ENCODE peak calls at places on chromosomes 4 and X, in ten cellular contexts. One of them, this sample, is unnamed.

GRCh38 chr4:81490761-81491160 is 19.1 kb upstream of the RASGEF1B start:
- DNase-seq in naive thymus-derived CD8-positive, alpha-beta T cell: no peak
- DNase-seq in fibroblast of gingiva: no peak
- DNase-seq in epithelial cell of esophagus: no peak
- DNase-seq in omental fat pad: no peak
- DNase-seq in lower lobe of right lung: no peak
- DNase-seq in glomerular endothelial cell: no peak
- DNase-seq in endothelial cell: no peak
- DNase-seq in IMR-90: no peak
- DNase-seq in hypothalamus: no peak
- DNase-seq in this sample: no peak

GRCh38 chrX:50971390-50971789 is 60.9 kb downstream of the BMP15 start:
- DNase-seq in naive thymus-derived CD8-positive, alpha-beta T cell: no peak
- DNase-seq in fibroblast of gingiva: no peak
- DNase-seq in epithelial cell of esophagus: peak; percentile 74
- DNase-seq in omental fat pad: no peak
- DNase-seq in lower lobe of right lung: no peak
- DNase-seq in glomerular endothelial cell: no peak
- DNase-seq in endothelial cell: no peak
- DNase-seq in IMR-90: no peak
- DNase-seq in hypothalamus: no peak
- DNase-seq in this sample: peak; percentile 76

GRCh38 chrX:287670-288069 is 6.5 kb downstream of the PLCXD1 start:
- DNase-seq in naive thymus-derived CD8-positive, alpha-beta T cell: no peak
- DNase-seq in fibroblast of gingiva: no peak
- DNase-seq in epithelial cell of esophagus: peak; percentile 80
- DNase-seq in omental fat pad: no peak
- DNase-seq in lower lobe of right lung: no peak
- DNase-seq in glomerular endothelial cell: no peak
- DNase-seq in endothelial cell: no peak
- DNase-seq in IMR-90: no peak
- DNase-seq in hypothalamus: no peak
- DNase-seq in this sample: no peak

GRCh38 chr4:111630705-111631104 is 514.5 kb upstream of the FAM241A start:
- DNase-seq in naive thymus-derived CD8-positive, alpha-beta T cell: no peak
- DNase-seq in fibroblast of gingiva: peak; percentile 7
- DNase-seq in epithelial cell of esophagus: peak; percentile 50
- DNase-seq in omental fat pad: no peak
- DNase-seq in lower lobe of right lung: no peak
- DNase-seq in glomerular endothelial cell: peak; percentile 20
- DNase-seq in endothelial cell: no peak
- DNase-seq in IMR-90: peak; percentile 42
- DNase-seq in hypothalamus: no peak
- DNase-seq in this sample: no peak

GRCh38 chrX:4110964-4111363 is 397.5 kb upstream of the PRKX start:
- DNase-seq in naive thymus-derived CD8-positive, alpha-beta T cell: no peak
- DNase-seq in fibroblast of gingiva: no peak
- DNase-seq in epithelial cell of esophagus: no peak
- DNase-seq in omental fat pad: no peak
- DNase-seq in lower lobe of right lung: no peak
- DNase-seq in glomerular endothelial cell: no peak
- DNase-seq in endothelial cell: no peak
- DNase-seq in IMR-90: no peak
- DNase-seq in hypothalamus: no peak
- DNase-seq in this sample: no peak

GRCh38 chrX:102995316-102995715 is 58.2 kb downstream of the RAB40AL start:
- DNase-seq in naive thymus-derived CD8-positive, alpha-beta T cell: no peak
- DNase-seq in fibroblast of gingiva: no peak
- DNase-seq in epithelial cell of esophagus: no peak
- DNase-seq in omental fat pad: no peak
- DNase-seq in lower lobe of right lung: no peak
- DNase-seq in glomerular endothelial cell: no peak
- DNase-seq in endothelial cell: no peak
- DNase-seq in IMR-90: no peak
- DNase-seq in hypothalamus: no peak
- DNase-seq in this sample: no peak

GRCh38 chr4:70473691-70474090 is 1.7 kb downstream of the MUC7 start:
- DNase-seq in naive thymus-derived CD8-positive, alpha-beta T cell: no peak
- DNase-seq in fibroblast of gingiva: no peak
- DNase-seq in epithelial cell of esophagus: no peak
- DNase-seq in omental fat pad: no peak
- DNase-seq in lower lobe of right lung: no peak
- DNase-seq in glomerular endothelial cell: no peak
- DNase-seq in endothelial cell: no peak
- DNase-seq in IMR-90: peak; percentile 38
- DNase-seq in hypothalamus: no peak
- DNase-seq in this sample: no peak

GRCh38 chrX:7925867-7926472 is 1.2 kb downstream of the PNPLA4 start:
- DNase-seq in naive thymus-derived CD8-positive, alpha-beta T cell: peak; percentile 71
- DNase-seq in fibroblast of gingiva: peak; percentile 60
- DNase-seq in epithelial cell of esophagus: peak; percentile 70
- DNase-seq in omental fat pad: no peak
- DNase-seq in lower lobe of right lung: peak; percentile 45
- DNase-seq in glomerular endothelial cell: no peak
- DNase-seq in endothelial cell: peak; percentile 54
- DNase-seq in IMR-90: peak; percentile 63
- DNase-seq in hypothalamus: peak; percentile 1
- DNase-seq in this sample: peak; percentile 65

GRCh38 chr4:8278009-8278395 is 8.4 kb downstream of the HTRA3 start:
- DNase-seq in naive thymus-derived CD8-positive, alpha-beta T cell: no peak
- DNase-seq in fibroblast of gingiva: no peak
- DNase-seq in epithelial cell of esophagus: no peak
- DNase-seq in omental fat pad: no peak
- DNase-seq in lower lobe of right lung: no peak
- DNase-seq in glomerular endothelial cell: no peak
- DNase-seq in endothelial cell: no peak
- DNase-seq in IMR-90: peak; percentile 33
- DNase-seq in hypothalamus: no peak
- DNase-seq in this sample: no peak

GRCh38 chr4:914531-914930 is 17.6 kb downstream of the GAK start:
- DNase-seq in naive thymus-derived CD8-positive, alpha-beta T cell: no peak
- DNase-seq in fibroblast of gingiva: no peak
- DNase-seq in epithelial cell of esophagus: no peak
- DNase-seq in omental fat pad: no peak
- DNase-seq in lower lobe of right lung: peak; percentile 35
- DNase-seq in glomerular endothelial cell: no peak
- DNase-seq in endothelial cell: no peak
- DNase-seq in IMR-90: no peak
- DNase-seq in hypothalamus: no peak
- DNase-seq in this sample: no peak

GRCh38 chrX:151370906-151371305 is 26.1 kb upstream of the VMA21 start:
- DNase-seq in naive thymus-derived CD8-positive, alpha-beta T cell: no peak
- DNase-seq in fibroblast of gingiva: no peak
- DNase-seq in epithelial cell of esophagus: peak; percentile 5
- DNase-seq in omental fat pad: no peak
- DNase-seq in lower lobe of right lung: peak; percentile 46
- DNase-seq in glomerular endothelial cell: no peak
- DNase-seq in endothelial cell: peak; percentile 12
- DNase-seq in IMR-90: no peak
- DNase-seq in hypothalamus: no peak
- DNase-seq in this sample: no peak

GRCh38 chr4:151841107-151841506 is 80.3 kb upstream of the GATB start:
- DNase-seq in naive thymus-derived CD8-positive, alpha-beta T cell: no peak
- DNase-seq in fibroblast of gingiva: no peak
- DNase-seq in epithelial cell of esophagus: no peak
- DNase-seq in omental fat pad: no peak
- DNase-seq in lower lobe of right lung: no peak
- DNase-seq in glomerular endothelial cell: no peak
- DNase-seq in endothelial cell: no peak
- DNase-seq in IMR-90: no peak
- DNase-seq in hypothalamus: no peak
- DNase-seq in this sample: no peak